ENCODE peak calls at places on chromosomes 6 and 20, in five cellular contexts. One of them, this sample, is unnamed.
A peak's percentile ranks its signal among the peaks of the same experiment; 100 is the strongest.

GRCh38 chr20:60857708-60858107 is 394.4 kb upstream of the CDH4 start:
- DNase-seq in uterus: no peak
- DNase-seq in heart left ventricle: no peak
- DNase-seq in prostate gland: no peak
- DNase-seq in transverse colon: no peak
- DNase-seq in this sample: no peak

GRCh38 chr6:5529733-5530132 is 268.4 kb downstream of the FARS2 start:
- DNase-seq in uterus: no peak
- DNase-seq in heart left ventricle: no peak
- DNase-seq in prostate gland: no peak
- DNase-seq in transverse colon: no peak
- DNase-seq in this sample: no peak

GRCh38 chr6:90516074-90516660 is 70.7 kb downstream of the MAP3K7 start:
- DNase-seq in uterus: no peak
- DNase-seq in heart left ventricle: no peak
- DNase-seq in prostate gland: no peak
- DNase-seq in transverse colon: no peak
- DNase-seq in this sample: no peak

GRCh38 chr6:109998159-109998785 is 20.2 kb downstream of the GPR6 start:
- DNase-seq in uterus: no peak
- DNase-seq in heart left ventricle: no peak
- DNase-seq in prostate gland: no peak
- DNase-seq in transverse colon: no peak
- DNase-seq in this sample: no peak

GRCh38 chr20:59678286-59678685 is 73.9 kb downstream of the PHACTR3 start:
- DNase-seq in uterus: no peak
- DNase-seq in heart left ventricle: no peak
- DNase-seq in prostate gland: no peak
- DNase-seq in transverse colon: no peak
- DNase-seq in this sample: no peak

GRCh38 chr6:15945593-15946159 is 183.2 kb upstream of the MYLIP start:
- DNase-seq in uterus: no peak
- DNase-seq in heart left ventricle: no peak
- DNase-seq in prostate gland: no peak
- DNase-seq in transverse colon: no peak
- DNase-seq in this sample: no peak

GRCh38 chr20:58043866-58044140 is 184.7 kb downstream of the ANKRD60 start:
- DNase-seq in uterus: no peak
- DNase-seq in heart left ventricle: no peak
- DNase-seq in prostate gland: no peak
- DNase-seq in transverse colon: no peak
- DNase-seq in this sample: no peak

GRCh38 chr6:44009425-44010321 is 117.6 kb downstream of the MRPL14 start:
- DNase-seq in uterus: peak; percentile 28
- DNase-seq in heart left ventricle: peak; percentile 60
- DNase-seq in prostate gland: no peak
- DNase-seq in transverse colon: no peak
- DNase-seq in this sample: peak; percentile 76

GRCh38 chr6:144248470-144249301 is 36.4 kb upstream of the UTRN start:
- DNase-seq in uterus: no peak
- DNase-seq in heart left ventricle: no peak
- DNase-seq in prostate gland: no peak
- DNase-seq in transverse colon: no peak
- DNase-seq in this sample: no peak

GRCh38 chr6:1771324-1771723 is 161.6 kb downstream of the FOXC1 start:
- DNase-seq in uterus: no peak
- DNase-seq in heart left ventricle: no peak
- DNase-seq in prostate gland: no peak
- DNase-seq in transverse colon: no peak
- DNase-seq in this sample: no peak

GRCh38 chr6:154257074-154257473 is 99.5 kb downstream of the IPCEF1 start:
- DNase-seq in uterus: no peak
- DNase-seq in heart left ventricle: no peak
- DNase-seq in prostate gland: no peak
- DNase-seq in transverse colon: no peak
- DNase-seq in this sample: no peak

GRCh38 chr20:40749985-40750506 is 61.0 kb upstream of the MAFB start:
- DNase-seq in uterus: no peak
- DNase-seq in heart left ventricle: no peak
- DNase-seq in prostate gland: no peak
- DNase-seq in transverse colon: no peak
- DNase-seq in this sample: no peak

GRCh38 chr6:53741417-53741816 is 53.4 kb upstream of the LRRC1 start:
- DNase-seq in uterus: no peak
- DNase-seq in heart left ventricle: no peak
- DNase-seq in prostate gland: no peak
- DNase-seq in transverse colon: no peak
- DNase-seq in this sample: no peak

GRCh38 chr6:43468748-43469681 is 8.4 kb upstream of the TJAP1 start:
- DNase-seq in uterus: no peak
- DNase-seq in heart left ventricle: peak; percentile 59
- DNase-seq in prostate gland: no peak
- DNase-seq in transverse colon: no peak
- DNase-seq in this sample: peak; percentile 29

GRCh38 chr6:168160506-168161370 is 81.7 kb upstream of the FRMD1 start:
- DNase-seq in uterus: no peak
- DNase-seq in heart left ventricle: peak; percentile 4
- DNase-seq in prostate gland: no peak
- DNase-seq in transverse colon: no peak
- DNase-seq in this sample: no peak

GRCh38 chr20:57382516-57382915 is 8.7 kb upstream of the RBM38 start:
- DNase-seq in uterus: no peak
- DNase-seq in heart left ventricle: no peak
- DNase-seq in prostate gland: no peak
- DNase-seq in transverse colon: no peak
- DNase-seq in this sample: no peak

GRCh38 chr6:21666788-21667681 is 73.5 kb downstream of the SOX4 start:
- DNase-seq in uterus: peak; percentile 46
- DNase-seq in heart left ventricle: no peak
- DNase-seq in prostate gland: no peak
- DNase-seq in transverse colon: peak; percentile 10
- DNase-seq in this sample: no peak

GRCh38 chr6:87026961-87027360 is 67.9 kb downstream of the CGA start:
- DNase-seq in uterus: no peak
- DNase-seq in heart left ventricle: no peak
- DNase-seq in prostate gland: no peak
- DNase-seq in transverse colon: no peak
- DNase-seq in this sample: no peak

GRCh38 chr20:23136893-23137745 is 51.0 kb upstream of the CD93 start:
- DNase-seq in uterus: no peak
- DNase-seq in heart left ventricle: no peak
- DNase-seq in prostate gland: no peak
- DNase-seq in transverse colon: no peak
- DNase-seq in this sample: no peak

GRCh38 chr6:108417027-108417426 is 122.2 kb downstream of the AFG1L start:
- DNase-seq in uterus: no peak
- DNase-seq in heart left ventricle: no peak
- DNase-seq in prostate gland: no peak
- DNase-seq in transverse colon: no peak
- DNase-seq in this sample: no peak

GRCh38 chr6:148451690-148452089 is 109.1 kb downstream of the SASH1 start:
- DNase-seq in uterus: no peak
- DNase-seq in heart left ventricle: no peak
- DNase-seq in prostate gland: no peak
- DNase-seq in transverse colon: peak; percentile 15
- DNase-seq in this sample: no peak

GRCh38 chr6:170095273-170095976 is 195.5 kb downstream of the DLL1 start:
- DNase-seq in uterus: no peak
- DNase-seq in heart left ventricle: peak; percentile 17
- DNase-seq in prostate gland: no peak
- DNase-seq in transverse colon: no peak
- DNase-seq in this sample: peak; percentile 1

GRCh38 chr6:147222160-147222838 is 18.1 kb downstream of the STXBP5 start:
- DNase-seq in uterus: no peak
- DNase-seq in heart left ventricle: no peak
- DNase-seq in prostate gland: no peak
- DNase-seq in transverse colon: no peak
- DNase-seq in this sample: no peak

GRCh38 chr20:31822421-31823330 is 3.5 kb downstream of the MYLK2 start:
- DNase-seq in uterus: peak; percentile 72
- DNase-seq in heart left ventricle: peak; percentile 84
- DNase-seq in prostate gland: peak; percentile 56
- DNase-seq in transverse colon: peak; percentile 73
- DNase-seq in this sample: peak; percentile 79

GRCh38 chr6:159212026-159212425 is 42.8 kb downstream of the FNDC1 start:
- DNase-seq in uterus: no peak
- DNase-seq in heart left ventricle: no peak
- DNase-seq in prostate gland: no peak
- DNase-seq in transverse colon: no peak
- DNase-seq in this sample: no peak

GRCh38 chr6:33200234-33201146 is at the start of the genes RXRB and SLC39A7:
- DNase-seq in uterus: peak; percentile 100
- DNase-seq in heart left ventricle: peak; percentile 99
- DNase-seq in prostate gland: peak; percentile 99
- DNase-seq in transverse colon: peak; percentile 99
- DNase-seq in this sample: peak; percentile 100
- TF ChIP-seq POLR2A in uterus: peak; percentile 42
- TF ChIP-seq POLR2A in heart left ventricle: peak; percentile 49
- TF ChIP-seq POLR2A in prostate gland: peak; percentile 56
- TF ChIP-seq POLR2A in transverse colon: peak; percentile 78
- TF ChIP-seq POLR2A in this sample: peak; percentile 90

DNA sequence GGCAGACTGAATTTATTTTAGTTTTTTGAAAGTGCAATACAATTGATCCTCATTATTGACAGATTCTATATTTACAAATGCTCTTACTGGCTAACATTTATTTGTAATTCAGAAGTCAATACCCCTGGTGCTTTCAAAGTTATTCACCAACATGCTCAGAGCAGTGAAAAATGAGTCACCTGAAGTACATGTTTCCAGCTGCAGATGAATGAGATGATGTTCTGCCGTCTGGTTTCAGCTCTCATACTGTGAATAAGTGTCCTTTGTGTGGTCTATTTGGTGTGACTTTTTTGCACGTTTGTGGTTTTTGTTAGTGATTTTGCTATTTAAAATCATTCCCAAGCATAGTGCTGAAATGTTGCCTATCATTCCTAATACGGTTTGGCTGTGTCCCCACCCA is 22.3 kb upstream of the EYA4 start:
- DNase-seq in uterus: no peak
- DNase-seq in heart left ventricle: no peak
- DNase-seq in prostate gland: no peak
- DNase-seq in transverse colon: no peak
- DNase-seq in this sample: no peak
- TF ChIP-seq CTCF in uterus: no peak
- TF ChIP-seq CTCF in heart left ventricle: no peak
- TF ChIP-seq CTCF in prostate gland: no peak
- TF ChIP-seq CTCF in transverse colon: no peak
- TF ChIP-seq CTCF in this sample: no peak

GRCh38 chr6:31661867-31662723 is 1.5 kb upstream of the C6orf47 start:
- DNase-seq in uterus: no peak
- DNase-seq in heart left ventricle: no peak
- DNase-seq in prostate gland: no peak
- DNase-seq in transverse colon: no peak
- DNase-seq in this sample: no peak
- H3K27ac ChIP-seq in uterus: peak overlapping the region; percentile 5
- H3K27ac ChIP-seq in heart left ventricle: no peak overlapping the region
- H3K27ac ChIP-seq in prostate gland: no peak overlapping the region
- H3K27ac ChIP-seq in transverse colon: peak overlapping the region; percentile 6
- H3K27ac ChIP-seq in this sample: no peak overlapping the region

DNA sequence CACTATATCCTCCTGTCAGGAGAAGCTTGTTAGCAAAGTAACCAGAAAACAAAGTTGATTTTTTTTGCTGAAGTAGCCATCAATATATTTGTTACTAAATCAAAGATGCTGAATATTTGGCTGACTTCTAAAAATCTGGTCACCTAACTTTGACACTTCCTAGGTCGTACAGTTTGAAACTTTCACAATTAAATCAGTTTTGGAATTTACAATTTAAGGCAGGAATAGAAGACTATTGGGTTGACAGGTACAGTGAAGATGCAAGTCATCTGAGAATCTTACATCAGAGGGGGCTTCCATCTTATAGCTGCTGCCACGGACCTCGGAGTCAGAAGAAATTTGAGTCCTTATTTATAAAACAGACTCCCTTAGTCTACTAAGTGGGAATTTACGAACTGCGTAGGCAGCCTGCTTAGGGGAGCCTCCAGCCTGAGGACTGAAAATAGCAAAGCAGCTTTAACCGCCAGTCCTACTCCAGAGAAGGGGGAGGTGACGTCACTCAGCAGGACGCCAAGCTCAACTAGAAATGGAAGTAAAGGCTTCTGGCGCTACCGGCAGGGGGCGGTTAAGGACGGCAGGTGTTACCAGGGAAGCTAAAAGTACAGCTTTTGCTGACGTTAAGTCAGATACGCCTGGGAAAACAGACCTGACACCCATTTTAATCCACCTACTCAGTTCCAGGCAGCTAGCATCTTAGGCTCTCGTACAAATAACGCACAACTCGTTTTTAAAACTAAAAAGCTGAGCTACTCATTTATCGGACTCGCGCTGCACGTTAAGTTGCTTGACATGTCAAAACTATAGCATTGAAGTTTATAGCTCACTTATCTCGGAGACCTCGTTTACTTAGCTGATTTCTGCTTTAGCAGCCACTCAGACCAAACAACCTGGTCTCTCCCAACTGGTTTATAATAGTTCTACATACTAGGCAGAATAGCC is 61.1 kb upstream of the HFE start:
- DNase-seq in uterus: peak; percentile 98
- DNase-seq in heart left ventricle: peak; percentile 96
- DNase-seq in prostate gland: peak; percentile 94
- DNase-seq in transverse colon: peak; percentile 98
- DNase-seq in this sample: peak; percentile 94
- TF ChIP-seq POLR2A in uterus: no peak
- TF ChIP-seq POLR2A in heart left ventricle: peak; percentile 44
- TF ChIP-seq POLR2A in prostate gland: peak; percentile 34
- TF ChIP-seq POLR2A in transverse colon: no peak
- TF ChIP-seq POLR2A in this sample: no peak

GRCh38 chr6:89413006-89413400 is 930 bp upstream of the RRAGD start:
- DNase-seq in uterus: no peak
- DNase-seq in heart left ventricle: no peak
- DNase-seq in prostate gland: peak; percentile 67
- DNase-seq in transverse colon: peak; percentile 24
- DNase-seq in this sample: peak; percentile 33

GRCh38 chr6:89414215-89414614 is 2.1 kb upstream of the RRAGD start:
- DNase-seq in uterus: no peak
- DNase-seq in heart left ventricle: no peak
- DNase-seq in prostate gland: no peak
- DNase-seq in transverse colon: no peak
- DNase-seq in this sample: no peak

GRCh38 chr6:89411019-89411268 is 1.1 kb downstream of the RRAGD start:
- DNase-seq in uterus: peak; percentile 20
- DNase-seq in heart left ventricle: no peak
- DNase-seq in prostate gland: peak; percentile 28
- DNase-seq in transverse colon: no peak
- DNase-seq in this sample: peak; percentile 37

GRCh38 chr6:89411269-89412070 is 603 bp downstream of the RRAGD start:
- DNase-seq in uterus: peak; percentile 22
- DNase-seq in heart left ventricle: peak; percentile 44
- DNase-seq in prostate gland: no peak
- DNase-seq in transverse colon: peak; percentile 33
- DNase-seq in this sample: peak; percentile 40

GRCh38 chr6:89412071-89413005 is at the start of gene RRAGD:
- DNase-seq in uterus: peak; percentile 35
- DNase-seq in heart left ventricle: peak; percentile 76
- DNase-seq in prostate gland: peak; percentile 77
- DNase-seq in transverse colon: peak; percentile 73
- DNase-seq in this sample: peak; percentile 72
- TF ChIP-seq CTCF in uterus: no peak
- TF ChIP-seq CTCF in heart left ventricle: no peak
- TF ChIP-seq CTCF in prostate gland: no peak
- TF ChIP-seq CTCF in transverse colon: no peak
- TF ChIP-seq CTCF in this sample: no peak

GRCh38 chr20:30499123-30499522 is 758.3 kb upstream of the DEFB115 start:
- DNase-seq in uterus: no peak
- DNase-seq in heart left ventricle: no peak
- DNase-seq in prostate gland: no peak
- DNase-seq in transverse colon: no peak
- DNase-seq in this sample: no peak
- H3K27ac ChIP-seq in uterus: no peak overlapping the region
- H3K27ac ChIP-seq in heart left ventricle: no peak overlapping the region
- H3K27ac ChIP-seq in prostate gland: no peak overlapping the region
- H3K27ac ChIP-seq in transverse colon: no peak overlapping the region
- H3K27ac ChIP-seq in this sample: no peak overlapping the region